ENCODE peak calls at places on chromosomes 4 and X, in nine cellular contexts. One of them, this sample, is unnamed.

GRCh38 chr4:23060776-23061175 is 368.0 kb downstream of the GBA3 start:
- DNase-seq in cardiac muscle cell: no peak
- DNase-seq in BE2C: no peak
- DNase-seq in psoas muscle: no peak
- DNase-seq in tibial nerve: no peak
- DNase-seq in thoracic aorta: no peak
- DNase-seq in spleen: no peak
- DNase-seq in Peyer's patch: no peak
- DNase-seq in upper lobe of left lung: no peak
- DNase-seq in this sample: no peak

GRCh38 chr4:182862166-182862875 is 54.9 kb downstream of the DCTD start:
- DNase-seq in psoas muscle: no peak
- DNase-seq in cardiac muscle cell: no peak
- DNase-seq in thoracic aorta: no peak
- DNase-seq in tibial nerve: no peak
- DNase-seq in spleen: peak; percentile 55
- DNase-seq in BE2C: no peak
- DNase-seq in Peyer's patch: no peak
- DNase-seq in upper lobe of left lung: no peak
- DNase-seq in this sample: no peak

GRCh38 chr4:185849543-185850185 is 37.7 kb upstream of the SORBS2 start:
- DNase-seq in tibial nerve: peak; percentile 17
- DNase-seq in upper lobe of left lung: no peak
- DNase-seq in spleen: no peak
- DNase-seq in BE2C: no peak
- DNase-seq in thoracic aorta: no peak
- DNase-seq in Peyer's patch: no peak
- DNase-seq in psoas muscle: no peak
- DNase-seq in cardiac muscle cell: peak; percentile 92
- DNase-seq in this sample: no peak

GRCh38 chrX:139112432-139112831 is 400.9 kb upstream of the FGF13 start:
- DNase-seq in tibial nerve: no peak
- DNase-seq in BE2C: no peak
- DNase-seq in Peyer's patch: no peak
- DNase-seq in psoas muscle: no peak
- DNase-seq in cardiac muscle cell: no peak
- DNase-seq in spleen: no peak
- DNase-seq in thoracic aorta: no peak
- DNase-seq in upper lobe of left lung: no peak
- DNase-seq in this sample: no peak

GRCh38 chr4:150411527-150411926 is 170.4 kb upstream of the MAB21L2 start:
- DNase-seq in cardiac muscle cell: peak; percentile 21
- DNase-seq in tibial nerve: no peak
- DNase-seq in upper lobe of left lung: no peak
- DNase-seq in thoracic aorta: no peak
- DNase-seq in psoas muscle: no peak
- DNase-seq in Peyer's patch: no peak
- DNase-seq in BE2C: peak; percentile 79
- DNase-seq in spleen: no peak
- DNase-seq in this sample: no peak

GRCh38 chrX:13087322-13088154 is 43.1 kb upstream of the FAM9C start:
- DNase-seq in spleen: no peak
- DNase-seq in upper lobe of left lung: no peak
- DNase-seq in BE2C: no peak
- DNase-seq in tibial nerve: no peak
- DNase-seq in cardiac muscle cell: peak; percentile 55
- DNase-seq in thoracic aorta: no peak
- DNase-seq in Peyer's patch: no peak
- DNase-seq in psoas muscle: no peak
- DNase-seq in this sample: no peak

GRCh38 chr4:10013722-10014121 is 7.6 kb downstream of the SLC2A9 start:
- DNase-seq in BE2C: peak; percentile 63
- DNase-seq in spleen: no peak
- DNase-seq in psoas muscle: no peak
- DNase-seq in tibial nerve: no peak
- DNase-seq in thoracic aorta: no peak
- DNase-seq in upper lobe of left lung: no peak
- DNase-seq in cardiac muscle cell: peak; percentile 43
- DNase-seq in Peyer's patch: peak; percentile 80
- DNase-seq in this sample: no peak

GRCh38 chr4:114807357-114807756 is 208.8 kb downstream of the UGT8 start:
- DNase-seq in upper lobe of left lung: no peak
- DNase-seq in tibial nerve: no peak
- DNase-seq in cardiac muscle cell: no peak
- DNase-seq in BE2C: no peak
- DNase-seq in Peyer's patch: no peak
- DNase-seq in thoracic aorta: no peak
- DNase-seq in spleen: no peak
- DNase-seq in psoas muscle: no peak
- DNase-seq in this sample: no peak

GRCh38 chr4:61336488-61336887 is 136.4 kb downstream of the ADGRL3 start:
- DNase-seq in spleen: no peak
- DNase-seq in BE2C: no peak
- DNase-seq in thoracic aorta: no peak
- DNase-seq in psoas muscle: no peak
- DNase-seq in Peyer's patch: no peak
- DNase-seq in tibial nerve: peak; percentile 21
- DNase-seq in upper lobe of left lung: no peak
- DNase-seq in cardiac muscle cell: no peak
- DNase-seq in this sample: no peak

GRCh38 chr4:168478868-168479267 is 1.4 kb downstream of the DDX60L start:
- DNase-seq in cardiac muscle cell: no peak
- DNase-seq in spleen: no peak
- DNase-seq in tibial nerve: no peak
- DNase-seq in Peyer's patch: no peak
- DNase-seq in BE2C: no peak
- DNase-seq in psoas muscle: no peak
- DNase-seq in thoracic aorta: no peak
- DNase-seq in upper lobe of left lung: no peak
- DNase-seq in this sample: no peak
- H3K4me3 ChIP-seq in cardiac muscle cell: no peak overlapping the region
- H3K4me3 ChIP-seq in spleen: peak overlapping the region; percentile 84
- H3K4me3 ChIP-seq in tibial nerve: no peak overlapping the region
- H3K4me3 ChIP-seq in Peyer's patch: no peak overlapping the region
- H3K4me3 ChIP-seq in BE2C: no peak overlapping the region
- H3K4me3 ChIP-seq in psoas muscle: peak overlapping the region; percentile 91
- H3K4me3 ChIP-seq in thoracic aorta: peak overlapping the region; percentile 80
- H3K4me3 ChIP-seq in upper lobe of left lung: no peak overlapping the region
- H3K4me3 ChIP-seq in this sample: no peak overlapping the region

GRCh38 chrX:132037479-132037993 is 14.4 kb downstream of the STK26 start:
- DNase-seq in tibial nerve: no peak
- DNase-seq in spleen: no peak
- DNase-seq in upper lobe of left lung: no peak
- DNase-seq in cardiac muscle cell: no peak
- DNase-seq in thoracic aorta: no peak
- DNase-seq in psoas muscle: no peak
- DNase-seq in BE2C: no peak
- DNase-seq in Peyer's patch: no peak
- DNase-seq in this sample: no peak

GRCh38 chrX:132031867-132032266 is 8.8 kb downstream of the STK26 start:
- DNase-seq in tibial nerve: no peak
- DNase-seq in psoas muscle: no peak
- DNase-seq in spleen: no peak
- DNase-seq in Peyer's patch: no peak
- DNase-seq in cardiac muscle cell: no peak
- DNase-seq in BE2C: no peak
- DNase-seq in upper lobe of left lung: no peak
- DNase-seq in thoracic aorta: no peak
- DNase-seq in this sample: no peak

GRCh38 chrX:132030264-132030663 is 7.2 kb downstream of the STK26 start:
- DNase-seq in psoas muscle: no peak
- DNase-seq in Peyer's patch: no peak
- DNase-seq in tibial nerve: no peak
- DNase-seq in cardiac muscle cell: no peak
- DNase-seq in BE2C: no peak
- DNase-seq in thoracic aorta: no peak
- DNase-seq in spleen: no peak
- DNase-seq in upper lobe of left lung: no peak
- DNase-seq in this sample: no peak

GRCh38 chrX:132034648-132035047 is 11.5 kb downstream of the STK26 start:
- DNase-seq in tibial nerve: no peak
- DNase-seq in psoas muscle: no peak
- DNase-seq in thoracic aorta: no peak
- DNase-seq in upper lobe of left lung: no peak
- DNase-seq in spleen: no peak
- DNase-seq in cardiac muscle cell: no peak
- DNase-seq in BE2C: no peak
- DNase-seq in Peyer's patch: no peak
- DNase-seq in this sample: no peak

DNA sequence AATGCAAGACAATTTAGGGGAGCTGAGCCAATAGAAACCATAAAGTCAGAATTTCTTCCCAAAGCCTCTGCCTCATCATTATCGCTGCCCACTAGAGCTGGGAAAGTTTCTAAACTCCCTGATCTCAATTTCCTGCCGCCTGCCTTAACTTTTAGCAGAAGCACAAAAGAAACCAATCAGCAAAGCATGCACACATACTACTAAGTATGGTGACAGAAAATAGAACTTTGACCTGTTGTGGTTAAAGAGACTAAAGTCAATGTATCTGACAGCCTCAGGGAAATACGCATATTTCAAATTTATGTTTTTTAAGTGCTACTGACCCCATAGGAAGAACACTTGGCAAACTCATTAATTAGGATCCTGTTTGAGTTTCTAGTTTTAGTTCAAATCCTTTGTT is 10.1 kb downstream of the STK26 start:
- DNase-seq in upper lobe of left lung: no peak
- DNase-seq in spleen: no peak
- DNase-seq in thoracic aorta: no peak
- DNase-seq in Peyer's patch: no peak
- DNase-seq in cardiac muscle cell: no peak
- DNase-seq in psoas muscle: no peak
- DNase-seq in BE2C: no peak
- DNase-seq in tibial nerve: no peak
- DNase-seq in this sample: no peak
- H3K4me1 ChIP-seq in upper lobe of left lung: no peaks in the 10 kb centered on the region
- H3K4me1 ChIP-seq in spleen: no peaks in the 10 kb centered on the region
- H3K4me1 ChIP-seq in thoracic aorta: no peaks in the 10 kb centered on the region
- H3K4me1 ChIP-seq in Peyer's patch: no peaks in the 10 kb centered on the region
- H3K4me1 ChIP-seq in cardiac muscle cell: peaks cover 30% of the 10 kb centered on the region
- H3K4me1 ChIP-seq in psoas muscle: no peaks in the 10 kb centered on the region
- H3K4me1 ChIP-seq in BE2C: no peaks in the 10 kb centered on the region
- H3K4me1 ChIP-seq in tibial nerve: no peaks in the 10 kb centered on the region
- H3K4me1 ChIP-seq in this sample: no peaks in the 10 kb centered on the region

DNA sequence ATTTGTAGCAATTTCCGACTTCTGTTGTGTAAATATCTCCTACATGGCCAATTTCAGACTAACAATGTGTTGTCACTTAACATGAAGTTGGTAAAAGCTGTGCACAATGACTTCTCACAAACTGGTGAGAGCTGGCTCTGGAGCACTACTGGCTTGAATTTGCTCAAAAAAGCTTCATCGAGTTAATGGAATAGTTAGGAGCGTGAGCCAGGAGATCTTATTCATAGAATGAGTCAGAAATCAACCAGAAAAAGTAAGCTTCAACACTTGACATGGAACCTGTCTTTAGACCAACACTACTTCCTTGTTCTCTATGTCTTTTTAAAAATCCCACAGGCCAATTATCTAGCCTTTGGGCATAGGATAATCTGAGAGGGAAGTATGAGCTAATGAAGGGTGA is 7.9 kb upstream of the CHRDL1 start:
- DNase-seq in thoracic aorta: no peak
- DNase-seq in cardiac muscle cell: no peak
- DNase-seq in BE2C: no peak
- DNase-seq in tibial nerve: no peak
- DNase-seq in Peyer's patch: no peak
- DNase-seq in psoas muscle: no peak
- DNase-seq in spleen: no peak
- DNase-seq in upper lobe of left lung: no peak
- DNase-seq in this sample: no peak
- TF ChIP-seq CTCF in thoracic aorta: no peak
- TF ChIP-seq CTCF in cardiac muscle cell: no peak
- TF ChIP-seq CTCF in BE2C: no peak
- TF ChIP-seq CTCF in tibial nerve: no peak
- TF ChIP-seq CTCF in Peyer's patch: no peak
- TF ChIP-seq CTCF in psoas muscle: no peak
- TF ChIP-seq CTCF in spleen: no peak
- TF ChIP-seq CTCF in upper lobe of left lung: no peak
- TF ChIP-seq CTCF in this sample: no peak

GRCh38 chrX:129510331-129510730 is 13.0 kb downstream of the SMARCA1 start:
- DNase-seq in upper lobe of left lung: no peak
- DNase-seq in psoas muscle: no peak
- DNase-seq in spleen: no peak
- DNase-seq in BE2C: no peak
- DNase-seq in tibial nerve: no peak
- DNase-seq in cardiac muscle cell: no peak
- DNase-seq in Peyer's patch: no peak
- DNase-seq in thoracic aorta: no peak
- DNase-seq in this sample: no peak
- H3K4me3 ChIP-seq in upper lobe of left lung: no peak overlapping the region
- H3K4me3 ChIP-seq in psoas muscle: no peak overlapping the region
- H3K4me3 ChIP-seq in spleen: no peak overlapping the region
- H3K4me3 ChIP-seq in BE2C: no peak overlapping the region
- H3K4me3 ChIP-seq in tibial nerve: no peak overlapping the region
- H3K4me3 ChIP-seq in cardiac muscle cell: no peak overlapping the region
- H3K4me3 ChIP-seq in Peyer's patch: no peak overlapping the region
- H3K4me3 ChIP-seq in thoracic aorta: no peak overlapping the region
- H3K4me3 ChIP-seq in this sample: no peak overlapping the region

This sample was measured in ascending aorta.